ENCODE peak calls at places on chromosomes 13 and 19, in five cellular contexts. One of them, this sample, is unnamed. For H3K27me3, the result is how much of the 10 kb centered on the place peaks cover.

GRCh38 chr13:29954082-29955043 is 103.9 kb upstream of the UBL3 start:
- DNase-seq in small intestine: peak
- DNase-seq in adrenal gland: no peak
- DNase-seq in mesenchymal stem cell: no peak
- DNase-seq in pancreas: no peak
- DNase-seq in this sample: no peak

GRCh38 chr13:75489502-75490263 is 7.7 kb upstream of the TBC1D4 start:
- DNase-seq in small intestine: peak
- DNase-seq in adrenal gland: no peak
- DNase-seq in mesenchymal stem cell: peak
- DNase-seq in pancreas: no peak
- DNase-seq in this sample: no peak

GRCh38 chr13:100156786-100157185 is 67.9 kb downstream of the PCCA start:
- DNase-seq in small intestine: no peak
- DNase-seq in adrenal gland: no peak
- DNase-seq in mesenchymal stem cell: no peak
- DNase-seq in pancreas: no peak
- DNase-seq in this sample: no peak

GRCh38 chr19:47315125-47315821 is 5.6 kb downstream of the C5AR1 start:
- DNase-seq in small intestine: peak
- DNase-seq in adrenal gland: peak
- DNase-seq in mesenchymal stem cell: peak
- DNase-seq in pancreas: no peak
- DNase-seq in this sample: peak

GRCh38 chr19:47794526-47794925 is 9.8 kb downstream of the TPRX1 start:
- DNase-seq in small intestine: no peak
- DNase-seq in adrenal gland: no peak
- DNase-seq in mesenchymal stem cell: no peak
- DNase-seq in pancreas: no peak
- DNase-seq in this sample: no peak

GRCh38 chr19:54608205-54608604 is 14.8 kb downstream of the LILRA1 start:
- DNase-seq in small intestine: no peak
- DNase-seq in adrenal gland: no peak
- DNase-seq in mesenchymal stem cell: no peak
- DNase-seq in pancreas: no peak
- DNase-seq in this sample: no peak

GRCh38 chr13:38686635-38687245 is at the start of gene FREM2:
- DNase-seq in small intestine: peak
- DNase-seq in adrenal gland: peak
- DNase-seq in mesenchymal stem cell: peak
- DNase-seq in pancreas: peak
- DNase-seq in this sample: no peak

GRCh38 chr13:33471182-33471581 is 185.6 kb upstream of the STARD13 start:
- DNase-seq in small intestine: no peak
- DNase-seq in adrenal gland: no peak
- DNase-seq in mesenchymal stem cell: peak
- DNase-seq in pancreas: no peak
- DNase-seq in this sample: no peak

GRCh38 chr19:7729211-7729610 is 2.7 kb downstream of the CLEC4G start:
- DNase-seq in small intestine: no peak
- DNase-seq in adrenal gland: no peak
- DNase-seq in mesenchymal stem cell: no peak
- DNase-seq in pancreas: no peak
- DNase-seq in this sample: no peak

GRCh38 chr19:57830071-57830602 is at the start of gene ZNF587B:
- DNase-seq in small intestine: peak
- DNase-seq in adrenal gland: peak
- DNase-seq in mesenchymal stem cell: peak
- DNase-seq in pancreas: no peak
- DNase-seq in this sample: peak

GRCh38 chr13:113972451-113973217 is 1.2 kb downstream of the C13orf46 start:
- DNase-seq in small intestine: no peak
- DNase-seq in adrenal gland: no peak
- DNase-seq in mesenchymal stem cell: no peak
- DNase-seq in pancreas: no peak
- DNase-seq in this sample: no peak

GRCh38 chr19:7673995-7674667 is 2.8 kb upstream of the MCEMP1 start:
- DNase-seq in small intestine: peak
- DNase-seq in adrenal gland: peak
- DNase-seq in mesenchymal stem cell: peak
- DNase-seq in pancreas: peak
- DNase-seq in this sample: peak

GRCh38 chr19:17296278-17296677 is 6.9 kb downstream of the ABHD8 start:
- DNase-seq in small intestine: no peak
- DNase-seq in adrenal gland: peak
- DNase-seq in mesenchymal stem cell: peak
- DNase-seq in pancreas: no peak
- DNase-seq in this sample: peak

GRCh38 chr13:47120284-47120683 is 223.4 kb upstream of the HTR2A start:
- DNase-seq in small intestine: no peak
- DNase-seq in adrenal gland: no peak
- DNase-seq in mesenchymal stem cell: no peak
- DNase-seq in pancreas: no peak
- DNase-seq in this sample: no peak

GRCh38 chr19:7088999-7089398 is 19.5 kb downstream of the ZNF557 start:
- DNase-seq in small intestine: no peak
- DNase-seq in adrenal gland: no peak
- DNase-seq in mesenchymal stem cell: no peak
- DNase-seq in pancreas: no peak
- DNase-seq in this sample: no peak

GRCh38 chr13:40254394-40254793 is 412.0 kb downstream of the FOXO1 start:
- DNase-seq in small intestine: no peak
- DNase-seq in adrenal gland: no peak
- DNase-seq in mesenchymal stem cell: no peak
- DNase-seq in pancreas: no peak
- DNase-seq in this sample: no peak

GRCh38 chr13:84605927-84606326 is 723.7 kb upstream of the SLITRK1 start:
- DNase-seq in small intestine: no peak
- DNase-seq in adrenal gland: no peak
- DNase-seq in mesenchymal stem cell: no peak
- DNase-seq in pancreas: no peak
- DNase-seq in this sample: no peak

GRCh38 chr19:53608381-53608780 is 23.4 kb upstream of the DPRX start:
- DNase-seq in small intestine: no peak
- DNase-seq in adrenal gland: no peak
- DNase-seq in mesenchymal stem cell: no peak
- DNase-seq in pancreas: no peak
- DNase-seq in this sample: no peak

GRCh38 chr13:83819611-83820010 is 62.7 kb downstream of the SLITRK1 start:
- DNase-seq in small intestine: no peak
- DNase-seq in adrenal gland: no peak
- DNase-seq in mesenchymal stem cell: no peak
- DNase-seq in pancreas: no peak
- DNase-seq in this sample: no peak

GRCh38 chr19:47413941-47414340 is 5.4 kb downstream of the MEIS3 start:
- DNase-seq in small intestine: no peak
- DNase-seq in adrenal gland: no peak
- DNase-seq in mesenchymal stem cell: no peak
- DNase-seq in pancreas: no peak
- DNase-seq in this sample: no peak

GRCh38 chr19:39380521-39381502 is 10.1 kb downstream of the PAF1 start:
- DNase-seq in small intestine: no peak
- DNase-seq in adrenal gland: no peak
- DNase-seq in mesenchymal stem cell: no peak
- DNase-seq in pancreas: no peak
- DNase-seq in this sample: no peak
- H3K27ac ChIP-seq in small intestine: no peak
- H3K27ac ChIP-seq in adrenal gland: no peak
- H3K27ac ChIP-seq in mesenchymal stem cell: no peak
- H3K27ac ChIP-seq in pancreas: no peak
- H3K27ac ChIP-seq in this sample: no peak

GRCh38 chr19:2694196-2694595 is 8.3 kb downstream of the GNG7 start:
- DNase-seq in small intestine: no peak
- DNase-seq in adrenal gland: no peak
- DNase-seq in mesenchymal stem cell: no peak
- DNase-seq in pancreas: no peak
- DNase-seq in this sample: no peak
- H3K27me3 ChIP-seq in small intestine: under half
- H3K27me3 ChIP-seq in adrenal gland: under half
- H3K27me3 ChIP-seq in mesenchymal stem cell: under half
- H3K27me3 ChIP-seq in pancreas: under half
- H3K27me3 ChIP-seq in this sample: under half

DNA sequence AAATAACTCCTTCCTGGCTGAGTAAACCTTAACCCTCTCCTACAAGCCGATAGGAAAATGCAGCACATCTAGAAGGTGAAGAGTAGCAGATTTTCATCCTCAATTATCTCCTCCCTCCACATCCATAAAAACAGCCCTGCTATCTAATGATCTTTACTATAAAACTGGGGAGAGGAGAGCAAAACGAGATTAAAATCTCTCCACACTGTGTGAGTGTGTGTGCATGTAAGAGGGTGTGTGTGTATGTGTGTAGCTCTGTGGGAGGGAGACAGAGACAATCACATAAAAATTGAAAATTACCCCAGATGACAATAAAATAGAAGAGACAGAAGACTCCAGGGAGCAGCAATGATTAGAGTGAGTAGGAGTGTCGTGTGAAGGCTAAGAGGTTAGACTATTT is 682.9 kb downstream of the DIAPH3 start:
- DNase-seq in small intestine: no peak
- DNase-seq in adrenal gland: no peak
- DNase-seq in mesenchymal stem cell: no peak
- DNase-seq in pancreas: no peak
- DNase-seq in this sample: no peak
- H3K4me3 ChIP-seq in small intestine: no peak
- H3K4me3 ChIP-seq in adrenal gland: no peak
- H3K4me3 ChIP-seq in mesenchymal stem cell: no peak
- H3K4me3 ChIP-seq in pancreas: no peak
- H3K4me3 ChIP-seq in this sample: no peak

DNA sequence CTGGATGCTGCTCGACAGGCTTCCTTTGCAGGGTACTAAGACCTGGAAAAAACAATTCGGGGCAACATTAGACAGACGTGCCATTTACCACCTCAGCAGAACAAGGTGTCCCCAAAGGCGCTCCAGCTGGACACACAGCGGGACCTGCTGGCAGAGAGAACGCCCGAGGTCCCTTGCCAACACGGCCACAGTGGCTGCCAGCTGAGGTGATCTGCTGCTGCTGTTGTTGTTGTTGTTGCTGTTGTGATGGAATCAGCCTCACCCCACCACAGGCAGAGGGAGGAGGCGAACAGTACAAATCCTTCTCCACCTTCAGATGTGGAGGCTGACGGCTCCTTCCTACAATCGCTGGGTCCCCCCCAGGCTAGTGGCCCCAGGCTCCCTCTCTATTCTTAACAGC is 25.2 kb downstream of the ANKRD27 start:
- DNase-seq in small intestine: no peak
- DNase-seq in adrenal gland: peak
- DNase-seq in mesenchymal stem cell: no peak
- DNase-seq in pancreas: no peak
- DNase-seq in this sample: no peak
- H3K27ac ChIP-seq in small intestine: no peak
- H3K27ac ChIP-seq in adrenal gland: no peak
- H3K27ac ChIP-seq in mesenchymal stem cell: no peak
- H3K27ac ChIP-seq in pancreas: no peak
- H3K27ac ChIP-seq in this sample: no peak

DNA sequence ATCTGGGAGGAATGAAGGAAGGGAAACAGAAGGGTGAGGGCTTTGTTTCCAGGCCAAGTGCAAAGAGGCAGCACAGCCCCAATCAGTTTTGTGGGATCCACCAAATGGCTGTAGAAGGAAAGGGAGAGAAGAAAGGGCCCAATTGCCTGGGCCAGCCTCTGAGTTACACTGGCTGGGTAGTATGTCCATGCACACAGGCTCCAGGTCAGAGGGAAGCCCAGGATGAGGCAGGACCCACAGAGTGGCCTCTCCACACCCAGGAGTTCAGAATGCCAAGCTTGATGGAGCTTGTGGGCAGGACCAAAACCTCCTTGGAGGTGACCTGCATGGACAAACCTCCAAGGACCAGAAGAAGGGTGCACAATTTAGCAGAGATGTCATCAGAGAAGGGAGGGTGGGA is 178.2 kb upstream of the TSHZ3 start:
- DNase-seq in small intestine: no peak
- DNase-seq in adrenal gland: no peak
- DNase-seq in mesenchymal stem cell: no peak
- DNase-seq in pancreas: no peak
- DNase-seq in this sample: no peak
- H3K27me3 ChIP-seq in small intestine: under half
- H3K27me3 ChIP-seq in adrenal gland: under half
- H3K27me3 ChIP-seq in mesenchymal stem cell: under half
- H3K27me3 ChIP-seq in pancreas: under half
- H3K27me3 ChIP-seq in this sample: under half

DNA sequence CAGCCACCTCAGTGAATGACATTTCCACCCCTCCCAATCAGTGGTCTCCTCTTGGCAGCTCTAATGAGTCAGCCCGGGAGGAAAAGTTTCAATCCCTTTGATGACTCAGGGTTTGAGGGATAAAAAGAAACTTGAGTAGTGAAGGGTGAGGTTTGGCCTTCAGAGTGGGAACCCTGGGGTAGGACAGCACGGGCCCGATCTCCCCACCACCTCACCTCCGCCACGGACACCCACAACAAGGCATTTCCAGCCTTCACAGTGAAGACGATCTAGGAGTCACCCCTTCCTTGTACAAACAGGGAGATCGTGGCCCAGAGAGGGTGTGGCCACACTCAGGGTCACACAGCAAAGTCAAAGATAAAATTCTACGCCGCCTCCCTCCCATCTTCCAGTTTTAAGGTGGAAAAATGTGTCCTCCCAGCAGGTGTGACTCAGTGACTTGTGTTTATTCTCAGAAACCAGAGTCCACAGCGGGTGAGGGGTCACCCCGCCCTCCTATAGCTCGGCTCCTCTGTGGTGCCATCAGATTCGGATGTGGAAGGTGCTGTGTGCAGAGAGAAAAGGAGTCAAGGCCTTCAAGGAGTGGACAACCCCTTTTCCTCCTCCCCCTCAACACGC is 12.3 kb downstream of the CIB3 start:
- DNase-seq in small intestine: peak
- DNase-seq in adrenal gland: no peak
- DNase-seq in mesenchymal stem cell: peak
- DNase-seq in pancreas: no peak
- DNase-seq in this sample: peak
- H3K4me3 ChIP-seq in small intestine: no peak
- H3K4me3 ChIP-seq in adrenal gland: no peak
- H3K4me3 ChIP-seq in mesenchymal stem cell: no peak
- H3K4me3 ChIP-seq in pancreas: no peak
- H3K4me3 ChIP-seq in this sample: peak

DNA sequence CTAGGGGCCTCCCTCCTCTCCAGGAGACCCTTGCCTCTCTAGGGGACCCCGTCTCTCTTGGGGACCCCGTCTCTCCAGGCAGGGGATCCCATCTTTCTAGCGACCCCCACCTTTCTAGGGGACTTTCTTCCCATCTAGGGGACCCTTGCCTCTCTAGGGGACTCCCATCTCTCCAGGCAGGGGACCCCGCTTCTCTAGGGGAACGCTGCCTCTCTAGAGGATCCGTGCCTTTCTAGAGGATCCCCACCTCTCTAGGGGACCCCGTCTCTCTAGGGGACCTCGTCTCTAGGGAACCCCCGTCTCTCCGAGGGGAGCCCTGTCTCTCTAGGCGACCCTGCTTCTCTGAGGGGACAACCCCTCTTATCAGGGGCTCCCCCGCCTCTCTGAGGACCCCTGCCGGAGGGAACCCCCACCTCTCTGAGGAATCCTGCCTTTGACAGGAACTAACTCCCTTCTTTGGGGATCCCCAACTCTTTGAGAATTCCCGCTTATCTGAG is 19.1 kb upstream of the GATAD2A start:
- DNase-seq in small intestine: no peak
- DNase-seq in adrenal gland: no peak
- DNase-seq in mesenchymal stem cell: no peak
- DNase-seq in pancreas: no peak
- DNase-seq in this sample: no peak
- H3K27ac ChIP-seq in small intestine: peak
- H3K27ac ChIP-seq in adrenal gland: peak
- H3K27ac ChIP-seq in mesenchymal stem cell: no peak
- H3K27ac ChIP-seq in pancreas: peak
- H3K27ac ChIP-seq in this sample: peak

GRCh38 chr19:1717970-1718264 is 35.4 kb upstream of the ONECUT3 start:
- DNase-seq in small intestine: no peak
- DNase-seq in adrenal gland: no peak
- DNase-seq in mesenchymal stem cell: no peak
- DNase-seq in pancreas: no peak
- DNase-seq in this sample: no peak
- H3K27me3 ChIP-seq in small intestine: under half
- H3K27me3 ChIP-seq in adrenal gland: under half
- H3K27me3 ChIP-seq in mesenchymal stem cell: half or more
- H3K27me3 ChIP-seq in pancreas: under half
- H3K27me3 ChIP-seq in this sample: under half